ENCODE peak calls at places on chromosome 6, in nine cellular contexts. Z is uterus, F is prostate gland, S is A549, P is adrenal gland, U is transverse colon, L is body of pancreas, T is NB4, K is endothelial cell of umbilical vein. D is an unnamed sample.

GRCh38 chr6:39077882-39078594 is 29.5 kb downstream of the GLP1R start:
- DNase-seq in Z (no peak), F (no peak), S (no peak), P (no peak), U (no peak), L (no peak), T (no peak), K (no peak), D (no peak)

GRCh38 chr6:147621280-147621679 is 112.8 kb downstream of the SAMD5 start:
- DNase-seq in Z (peak; percentile 91), F (no peak), S (peak; percentile 13), P (peak; percentile 51), U (no peak), L (no peak), T (no peak), K (no peak), D (no peak)

GRCh38 chr6:40477246-40478126 is 109.7 kb downstream of the LRFN2 start:
- DNase-seq in Z (no peak), F (no peak), S (no peak), P (no peak), U (peak; percentile 15), L (no peak), T (no peak), K (no peak), D (no peak)

GRCh38 chr6:29625337-29625930 is 7.5 kb downstream of the GABBR1 start:
- DNase-seq in Z (no peak), F (no peak), S (no peak), P (no peak), U (no peak), L (no peak), T (no peak), K (no peak), D (no peak)

GRCh38 chr6:170112583-170112860 is 178.4 kb downstream of the DLL1 start:
- DNase-seq in Z (no peak), F (no peak), S (no peak), P (no peak), U (no peak), L (no peak), T (no peak), K (no peak), D (peak; percentile 59)

GRCh38 chr6:118810420-118811027 is 83.4 kb upstream of the ASF1A start:
- DNase-seq in Z (no peak), F (no peak), S (no peak), P (no peak), U (peak; percentile 42), L (no peak), T (peak; percentile 74), K (no peak), D (no peak)

GRCh38 chr6:36387440-36388303 is at the start of gene ETV7:
- DNase-seq in Z (peak; percentile 25), F (peak; percentile 23), S (no peak), P (peak; percentile 39), U (peak; percentile 66), L (peak; percentile 37), T (peak; percentile 50), K (no peak), D (no peak)

GRCh38 chr6:88725111-88725711 is 238.2 kb downstream of the RNGTT start:
- DNase-seq in Z (no peak), F (no peak), S (no peak), P (no peak), U (no peak), L (no peak), T (no peak), K (no peak), D (no peak)

GRCh38 chr6:107977283-107977682 is 19.3 kb upstream of the SEC63 start:
- DNase-seq in Z (no peak), F (no peak), S (peak; percentile 42), P (no peak), U (no peak), L (no peak), T (peak; percentile 52), K (peak; percentile 61), D (no peak)

GRCh38 chr6:122730775-122731386 is 48.6 kb upstream of the FABP7 start:
- DNase-seq in Z (no peak), F (no peak), S (peak; percentile 6), P (no peak), U (no peak), L (no peak), T (peak; percentile 53), K (peak; percentile 28), D (no peak)

GRCh38 chr6:89965441-89966249 is 71.4 kb downstream of the GJA10 start:
- DNase-seq in Z (no peak), F (no peak), S (no peak), P (no peak), U (no peak), L (no peak), T (no peak), K (no peak), D (no peak)

GRCh38 chr6:156280131-156280530 is 497.0 kb upstream of the ARID1B start:
- DNase-seq in Z (no peak), F (no peak), S (no peak), P (no peak), U (no peak), L (no peak), T (no peak), K (no peak), D (no peak)

GRCh38 chr6:4805553-4806307 is 29.5 kb downstream of the CDYL start:
- DNase-seq in Z (peak; percentile 43), F (peak; percentile 34), S (peak; percentile 70), P (peak; percentile 34), U (peak; percentile 76), L (peak; percentile 54), T (peak; percentile 52), K (peak; percentile 41), D (peak; percentile 23)

GRCh38 chr6:2037230-2037926 is 208.0 kb downstream of the GMDS start:
- DNase-seq in Z (no peak), F (no peak), S (peak; percentile 1), P (no peak), U (no peak), L (no peak), T (peak; percentile 15), K (peak; percentile 22), D (no peak)

GRCh38 chr6:153059311-153059710 is 56.8 kb upstream of the MTRF1L start:
- DNase-seq in Z (no peak), F (no peak), S (no peak), P (no peak), U (no peak), L (no peak), T (no peak), K (no peak), D (no peak)

GRCh38 chr6:136547336-136547735 is 2.9 kb downstream of the MAP7 start:
- DNase-seq in Z (no peak), F (no peak), S (peak; percentile 70), P (no peak), U (no peak), L (no peak), T (peak; percentile 68), K (no peak), D (no peak)
- TF ChIP-seq CTCF in Z (no peak), F (peak; percentile 68), S (peak; percentile 68), P (peak; percentile 58), U (peak; percentile 72), L (peak; percentile 66), T (peak; percentile 83), K (peak; percentile 22), D (no peak)

DNA sequence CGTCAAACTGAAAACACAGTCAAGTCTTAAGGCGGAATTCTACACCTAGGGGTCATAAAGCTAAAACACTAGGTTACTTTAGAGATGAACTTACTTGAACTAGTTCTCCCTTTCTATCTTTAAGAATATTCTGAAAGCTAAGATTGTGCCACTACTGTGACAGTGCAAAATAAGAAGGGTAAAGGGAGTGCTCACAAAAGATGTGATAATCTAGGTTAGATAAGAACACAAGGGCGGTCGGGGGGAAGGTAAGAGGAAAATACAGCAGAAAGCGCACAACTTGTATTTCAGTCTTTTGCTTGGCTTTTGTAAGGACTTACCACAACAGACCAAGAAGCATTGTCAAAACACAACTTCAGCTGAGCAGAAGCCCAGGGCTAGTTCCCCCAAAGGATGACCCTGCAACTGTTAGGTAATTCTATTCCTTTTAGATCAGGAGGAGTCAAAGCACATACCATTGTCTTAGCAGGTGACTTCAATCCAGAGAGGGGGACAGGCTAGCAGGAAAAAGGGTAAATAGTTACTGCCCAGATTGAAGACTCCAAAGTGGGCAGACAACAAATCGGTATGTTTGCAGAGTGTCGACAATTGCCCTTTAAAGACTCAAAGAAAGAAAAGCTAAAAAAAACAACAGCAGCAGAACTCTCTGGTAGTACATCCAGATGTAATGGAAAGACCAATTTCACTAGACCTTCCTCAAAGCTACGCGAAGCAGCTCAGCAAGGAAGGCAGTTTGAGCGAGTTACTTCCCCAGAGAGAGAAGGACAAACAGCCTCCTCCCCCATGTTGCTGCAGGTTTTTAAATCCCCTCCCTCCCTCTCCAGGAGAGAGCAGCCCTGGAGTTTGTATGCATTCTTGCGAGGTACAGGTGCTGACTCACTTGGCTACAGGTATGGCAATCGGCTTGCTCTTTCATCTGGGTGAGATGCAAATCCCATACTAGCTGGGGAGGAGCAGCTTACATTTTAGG is 59.0 kb downstream of the RIPOR2 start:
- DNase-seq in Z (no peak), F (no peak), S (no peak), P (no peak), U (no peak), L (no peak), T (no peak), K (no peak), D (no peak)
- H3K4me3 ChIP-seq in Z (no peak overlapping the region), F (no peak overlapping the region), S (no peak overlapping the region), P (no peak overlapping the region), U (no peak overlapping the region), L (no peak overlapping the region), T (no peak overlapping the region), K (no peak overlapping the region), D (no peak overlapping the region)

GRCh38 chr6:158763440-158764187 is 55.6 kb downstream of the EZR start:
- DNase-seq in Z (no peak), F (no peak), S (no peak), P (peak; percentile 13), U (no peak), L (no peak), T (no peak), K (no peak), D (no peak)

GRCh38 chr6:158764941-158765340 is 54.2 kb downstream of the EZR start:
- DNase-seq in Z (no peak), F (no peak), S (no peak), P (no peak), U (no peak), L (no peak), T (no peak), K (no peak), D (no peak)

GRCh38 chr6:158764188-158764849 is 54.8 kb downstream of the EZR start:
- DNase-seq in Z (no peak), F (no peak), S (no peak), P (peak; percentile 14), U (no peak), L (no peak), T (no peak), K (no peak), D (no peak)

GRCh38 chr6:158761746-158762145 is 57.4 kb downstream of the EZR start:
- DNase-seq in Z (no peak), F (no peak), S (no peak), P (peak; percentile 9), U (no peak), L (no peak), T (no peak), K (no peak), D (no peak)

GRCh38 chr6:158762787-158763439 is 56.3 kb downstream of the EZR start:
- DNase-seq in Z (no peak), F (no peak), S (no peak), P (no peak), U (no peak), L (no peak), T (no peak), K (no peak), D (no peak)
- TF ChIP-seq POLR2A in Z (no peak), F (no peak), S (no peak), P (no peak), U (peak; percentile 19), L (no peak), T (no peak), K (no peak), D (no peak)

GRCh38 chr6:22906091-22906549 is 336.8 kb downstream of the HDGFL1 start:
- DNase-seq in Z (no peak), F (no peak), S (peak; percentile 28), P (no peak), U (no peak), L (no peak), T (no peak), K (peak; percentile 56), D (no peak)
- TF ChIP-seq CTCF in Z (peak; percentile 19), F (no peak), S (no peak), P (peak; percentile 15), U (no peak), L (peak; percentile 49), T (no peak), K (peak; percentile 34), D (no peak)

D was measured in lower leg skin.